ENCODE peak calls at places on chromosome 1, in eight cellular contexts. O, L, P, I, A, U, H and S are unnamed samples.

GRCh38 chr1:77170687-77171086 is 48.5 kb downstream of the PIGK start:
- DNase-seq in P (peak; percentile 8), L (no peak), A (no peak), U (no peak), I (no peak), H (no peak), O (no peak), S (peak; percentile 82)

GRCh38 chr1:157993179-157994080 is at the start of gene KIRREL1:
- DNase-seq in U (no peak), P (no peak), L (peak; percentile 92), A (peak; percentile 89), O (no peak), H (peak; percentile 48), I (peak; percentile 67), S (peak; percentile 90)

GRCh38 chr1:39691383-39692151 is at the start of gene HPCAL4:
- DNase-seq in U (peak; percentile 90), A (peak; percentile 96), H (peak; percentile 94), L (peak; percentile 92), P (peak; percentile 0), O (peak; percentile 94), I (peak; percentile 90), S (peak; percentile 53)

GRCh38 chr1:214318956-214319355 is 38.0 kb downstream of the SMYD2 start:
- DNase-seq in P (no peak), L (no peak), I (no peak), O (no peak), U (no peak), A (no peak), H (no peak), S (no peak)

GRCh38 chr1:5857508-5858090 is 134.6 kb downstream of the NPHP4 start:
- DNase-seq in U (no peak), P (no peak), L (peak; percentile 45), I (no peak), H (no peak), A (no peak), O (no peak), S (no peak)

GRCh38 chr1:239274242-239274830 is 112.0 kb upstream of the CHRM3 start:
- DNase-seq in O (no peak), L (no peak), U (no peak), A (no peak), H (no peak), I (no peak), P (peak; percentile 10), S (peak; percentile 0)

GRCh38 chr1:190376067-190376466 is 101.6 kb downstream of the BRINP3 start:
- DNase-seq in L (no peak), U (no peak), H (no peak), P (no peak), A (no peak), I (no peak), O (no peak), S (peak; percentile 3)

GRCh38 chr1:186497651-186498050 is 36.7 kb upstream of the PDC start:
- DNase-seq in I (no peak), A (no peak), P (no peak), U (no peak), L (no peak), H (no peak), O (no peak), S (no peak)

GRCh38 chr1:73674945-73675561 is 522.9 kb downstream of the LRRIQ3 start:
- DNase-seq in I (no peak), U (no peak), H (no peak), L (no peak), A (no peak), P (no peak), O (no peak), S (no peak)

GRCh38 chr1:30106125-30106524 is 617.3 kb downstream of the MATN1 start:
- DNase-seq in H (no peak), O (no peak), I (no peak), A (peak; percentile 70), U (no peak), L (no peak), P (no peak), S (peak; percentile 23)

GRCh38 chr1:26197301-26197700 is 6.9 kb downstream of the CATSPER4 start:
- DNase-seq in U (no peak), I (no peak), H (no peak), A (no peak), L (no peak), O (no peak), P (no peak), S (no peak)

GRCh38 chr1:56377407-56377806 is 202.0 kb downstream of the PLPP3 start:
- DNase-seq in H (no peak), P (no peak), O (no peak), L (no peak), A (no peak), U (no peak), I (no peak), S (no peak)

GRCh38 chr1:200628223-200628868 is 7.8 kb upstream of the KIF14 start:
- DNase-seq in L (no peak), I (no peak), A (no peak), P (no peak), U (no peak), O (no peak), H (no peak), S (no peak)

GRCh38 chr1:171814692-171815091 is 26.6 kb upstream of the DNM3 start:
- DNase-seq in P (peak; percentile 49), O (no peak), I (no peak), A (no peak), U (no peak), L (no peak), H (no peak), S (peak; percentile 61)

DNA sequence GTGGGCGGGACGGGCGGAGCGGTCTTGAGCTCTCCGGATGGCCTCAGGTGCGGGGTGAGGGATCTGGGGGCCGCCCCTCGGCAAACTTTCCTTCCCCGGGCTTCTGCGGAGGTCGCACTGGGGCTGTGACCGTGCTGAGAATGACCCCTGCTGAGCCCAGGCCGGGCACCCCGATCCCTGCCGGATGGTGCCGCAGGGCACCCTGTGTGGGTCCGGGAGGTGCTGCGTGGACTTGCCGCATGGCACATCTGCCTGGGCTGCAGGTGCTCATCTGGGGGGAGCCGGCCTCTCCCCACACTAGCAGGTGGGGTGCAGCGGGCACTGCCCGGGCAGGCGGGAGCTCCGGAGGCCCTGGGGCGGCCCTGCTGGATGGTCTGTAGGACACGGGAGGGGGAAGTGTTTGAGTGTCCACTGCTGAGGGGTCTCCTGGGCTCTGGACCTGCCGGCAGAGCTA is 31.8 kb upstream of the PEX10 start:
- DNase-seq in H (no peak), P (no peak), O (no peak), U (no peak), I (no peak), A (no peak), L (peak; percentile 74), S (no peak)
- H3K4me3 ChIP-seq in H (no peak overlapping the region), P (no peak overlapping the region), O (no peak overlapping the region), U (no peak overlapping the region), I (no peak overlapping the region), A (no peak overlapping the region), L (no peak overlapping the region), S (no peak overlapping the region)

DNA sequence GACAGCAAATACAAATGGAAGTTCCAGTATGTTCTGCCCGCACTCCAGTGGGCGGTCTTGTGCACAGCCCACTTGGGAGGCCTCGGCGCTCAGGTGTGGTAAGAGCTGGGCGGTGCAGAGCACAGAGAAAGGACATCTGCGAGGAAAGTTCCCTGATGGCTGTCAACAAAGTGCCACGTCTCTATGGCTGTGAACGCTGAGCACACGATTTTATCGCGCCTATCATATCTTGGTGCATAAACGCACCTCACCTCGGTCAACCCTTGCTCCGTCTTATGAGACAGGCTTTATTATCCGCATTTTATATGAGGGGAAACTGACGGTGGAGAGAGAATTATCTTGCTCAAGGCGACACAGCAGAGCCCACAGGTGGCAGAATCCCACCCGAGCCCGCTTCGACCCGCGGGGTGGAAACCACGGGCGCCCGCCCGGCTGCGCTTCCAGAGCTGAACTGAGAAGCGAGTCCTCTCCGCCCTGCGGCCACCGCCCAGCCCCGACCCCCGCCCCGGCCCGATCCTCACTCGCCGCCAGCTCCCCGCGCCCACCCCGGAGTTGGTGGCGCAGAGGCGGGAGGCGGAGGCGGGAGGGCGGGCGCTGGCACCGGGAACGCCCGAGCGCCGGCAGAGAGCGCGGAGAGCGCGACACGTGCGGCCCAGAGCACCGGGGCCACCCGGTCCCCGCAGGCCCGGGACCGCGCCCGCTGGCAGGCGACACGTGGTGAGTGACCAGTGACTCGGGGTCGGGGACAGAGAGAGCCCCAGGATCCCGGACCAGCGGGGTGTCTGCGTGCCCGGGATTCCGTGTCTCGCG is at the start of gene IL12RB2:
- DNase-seq in L (peak; percentile 84), A (peak; percentile 67), H (peak; percentile 20), U (no peak), O (no peak), I (peak; percentile 23), P (no peak), S (no peak)
- H3K4me3 ChIP-seq in L (peak within 1 kb of the TSS; percentile 46), A (peak within 1 kb of the TSS; percentile 68), H (peak within 1 kb of the TSS; percentile 46), U (peak within 1 kb of the TSS; percentile 23), O (peak within 1 kb of the TSS; percentile 47), I (peak within 1 kb of the TSS; percentile 72), P (no peak within 1 kb of the TSS), S (no peak within 1 kb of the TSS)

DNA sequence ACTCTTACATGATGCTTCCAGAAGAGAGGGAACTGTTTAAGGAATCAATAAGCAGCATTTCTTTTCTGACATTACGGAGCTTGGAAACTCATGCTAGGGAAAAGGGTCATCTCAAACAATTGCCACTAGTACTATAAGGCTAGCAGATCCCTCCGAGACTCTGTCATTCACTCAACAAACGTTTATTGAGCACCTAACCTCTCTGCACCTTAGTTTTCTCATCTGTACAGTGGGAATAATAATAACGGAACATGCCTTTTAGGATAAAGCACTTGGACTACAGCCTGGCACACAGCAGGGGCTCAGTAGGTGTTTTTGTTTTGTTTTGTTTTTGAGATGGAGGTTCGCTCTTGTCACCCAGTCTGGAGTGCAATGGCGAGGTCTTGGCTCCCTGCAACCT is 51.3 kb downstream of the SYF2 start:
- DNase-seq in H (no peak), A (no peak), I (no peak), O (no peak), L (no peak), U (no peak), P (no peak), S (no peak)
- H3K4me3 ChIP-seq in H (no peak overlapping the region), A (no peak overlapping the region), I (no peak overlapping the region), O (no peak overlapping the region), L (no peak overlapping the region), U (no peak overlapping the region), P (no peak overlapping the region), S (no peak overlapping the region)

GRCh38 chr1:108561145-108561458 is 1.2 kb downstream of the EEIG2 start:
- DNase-seq in A (no peak), H (no peak), O (no peak), P (no peak), L (no peak), U (no peak), I (no peak), S (no peak)
- H3K4me3 ChIP-seq in A (peak overlapping the region; percentile 76), H (peak overlapping the region; percentile 69), O (peak overlapping the region; percentile 80), P (peak overlapping the region; percentile 79), L (peak overlapping the region; percentile 71), U (peak overlapping the region; percentile 51), I (peak overlapping the region; percentile 74), S (peak overlapping the region; percentile 88)

GRCh38 chr1:205287076-205287475 is 34.5 kb downstream of the NUAK2 start:
- DNase-seq in A (no peak), H (no peak), L (no peak), O (no peak), P (no peak), U (no peak), I (no peak), S (peak; percentile 17)
- H3K4me3 ChIP-seq in A (no peak overlapping the region), H (no peak overlapping the region), L (no peak overlapping the region), O (no peak overlapping the region), P (no peak overlapping the region), U (no peak overlapping the region), I (no peak overlapping the region), S (no peak overlapping the region)